ENCODE peak calls at places on chromosomes 11 and 22, in six cellular contexts. One of them, this sample, is unnamed.

GRCh38 chr11:8545698-8546366 is 48.2 kb downstream of the STK33 start:
- DNase-seq in HFF-Myc: no peak
- DNase-seq in fibroblast of villous mesenchyme: no peak
- DNase-seq in neural crest cell: no peak
- DNase-seq in osteoblast: no peak
- DNase-seq in type B pancreatic cell: no peak
- DNase-seq in this sample: no peak

GRCh38 chr11:8786933-8787332 is 104.3 kb downstream of the RPL27A start:
- DNase-seq in HFF-Myc: no peak
- DNase-seq in fibroblast of villous mesenchyme: peak
- DNase-seq in neural crest cell: no peak
- DNase-seq in osteoblast: no peak
- DNase-seq in type B pancreatic cell: no peak
- DNase-seq in this sample: no peak

GRCh38 chr11:94835571-94835970 is 67.4 kb downstream of the AMOTL1 start:
- DNase-seq in HFF-Myc: no peak
- DNase-seq in fibroblast of villous mesenchyme: peak
- DNase-seq in neural crest cell: no peak
- DNase-seq in osteoblast: peak
- DNase-seq in type B pancreatic cell: no peak
- DNase-seq in this sample: no peak

GRCh38 chr22:26679003-26679629 is 21.7 kb downstream of the MIAT start:
- DNase-seq in HFF-Myc: peak
- DNase-seq in fibroblast of villous mesenchyme: peak
- DNase-seq in neural crest cell: peak
- DNase-seq in osteoblast: peak
- DNase-seq in type B pancreatic cell: peak
- DNase-seq in this sample: peak

GRCh38 chr22:18057568-18058209 is 20.1 kb upstream of the PEX26 start:
- DNase-seq in HFF-Myc: peak
- DNase-seq in fibroblast of villous mesenchyme: peak
- DNase-seq in neural crest cell: no peak
- DNase-seq in osteoblast: peak
- DNase-seq in type B pancreatic cell: no peak
- DNase-seq in this sample: no peak

GRCh38 chr11:48052183-48053040 is 72.1 kb downstream of the PTPRJ start:
- DNase-seq in HFF-Myc: no peak
- DNase-seq in fibroblast of villous mesenchyme: no peak
- DNase-seq in neural crest cell: no peak
- DNase-seq in osteoblast: peak
- DNase-seq in type B pancreatic cell: no peak
- DNase-seq in this sample: peak

GRCh38 chr11:115178705-115179104 is 325.5 kb downstream of the CADM1 start:
- DNase-seq in HFF-Myc: no peak
- DNase-seq in fibroblast of villous mesenchyme: no peak
- DNase-seq in neural crest cell: no peak
- DNase-seq in osteoblast: no peak
- DNase-seq in type B pancreatic cell: no peak
- DNase-seq in this sample: no peak

GRCh38 chr11:1573847-1574255 is 1.8 kb upstream of the DUSP8 start:
- DNase-seq in HFF-Myc: no peak
- DNase-seq in fibroblast of villous mesenchyme: no peak
- DNase-seq in neural crest cell: no peak
- DNase-seq in osteoblast: peak
- DNase-seq in type B pancreatic cell: no peak
- DNase-seq in this sample: no peak

GRCh38 chr11:114846040-114846791 is 167.9 kb downstream of the NXPE2 start:
- DNase-seq in HFF-Myc: no peak
- DNase-seq in fibroblast of villous mesenchyme: peak
- DNase-seq in neural crest cell: no peak
- DNase-seq in osteoblast: no peak
- DNase-seq in type B pancreatic cell: no peak
- DNase-seq in this sample: no peak

GRCh38 chr11:30585067-30585891 is 874 bp downstream of the MPPED2 start:
- DNase-seq in HFF-Myc: no peak
- DNase-seq in fibroblast of villous mesenchyme: no peak
- DNase-seq in neural crest cell: peak
- DNase-seq in osteoblast: peak
- DNase-seq in type B pancreatic cell: peak
- DNase-seq in this sample: peak

GRCh38 chr22:24583221-24583971 is 9.5 kb downstream of the LRRC75B start:
- DNase-seq in HFF-Myc: no peak
- DNase-seq in fibroblast of villous mesenchyme: peak
- DNase-seq in neural crest cell: no peak
- DNase-seq in osteoblast: peak
- DNase-seq in type B pancreatic cell: no peak
- DNase-seq in this sample: no peak

GRCh38 chr22:38271927-38272372 is 860 bp downstream of the TMEM184B start:
- DNase-seq in HFF-Myc: no peak
- DNase-seq in fibroblast of villous mesenchyme: no peak
- DNase-seq in neural crest cell: no peak
- DNase-seq in osteoblast: peak
- DNase-seq in type B pancreatic cell: no peak
- DNase-seq in this sample: no peak

GRCh38 chr11:70307176-70307575 is 36.7 kb downstream of the PPFIA1 start:
- DNase-seq in HFF-Myc: no peak
- DNase-seq in fibroblast of villous mesenchyme: peak
- DNase-seq in neural crest cell: no peak
- DNase-seq in osteoblast: peak
- DNase-seq in type B pancreatic cell: no peak
- DNase-seq in this sample: no peak

GRCh38 chr11:76524919-76525318 is 80.1 kb downstream of the EMSY start:
- DNase-seq in HFF-Myc: peak
- DNase-seq in fibroblast of villous mesenchyme: peak
- DNase-seq in neural crest cell: no peak
- DNase-seq in osteoblast: peak
- DNase-seq in type B pancreatic cell: no peak
- DNase-seq in this sample: no peak

GRCh38 chr22:16933924-16934282 is 74.1 kb downstream of the GAB4 start:
- DNase-seq in HFF-Myc: no peak
- DNase-seq in fibroblast of villous mesenchyme: no peak
- DNase-seq in neural crest cell: no peak
- DNase-seq in osteoblast: no peak
- DNase-seq in type B pancreatic cell: no peak
- DNase-seq in this sample: no peak

GRCh38 chr11:87351671-87352070 is 313.9 kb downstream of the TMEM135 start:
- DNase-seq in HFF-Myc: no peak
- DNase-seq in fibroblast of villous mesenchyme: no peak
- DNase-seq in neural crest cell: no peak
- DNase-seq in osteoblast: no peak
- DNase-seq in type B pancreatic cell: no peak
- DNase-seq in this sample: no peak

GRCh38 chr11:3920148-3920852 is 64.8 kb downstream of the STIM1 start:
- DNase-seq in HFF-Myc: peak
- DNase-seq in fibroblast of villous mesenchyme: peak
- DNase-seq in neural crest cell: no peak
- DNase-seq in osteoblast: no peak
- DNase-seq in type B pancreatic cell: no peak
- DNase-seq in this sample: peak

GRCh38 chr11:21260101-21260500 is 590.7 kb downstream of the NELL1 start:
- DNase-seq in HFF-Myc: no peak
- DNase-seq in fibroblast of villous mesenchyme: no peak
- DNase-seq in neural crest cell: no peak
- DNase-seq in osteoblast: no peak
- DNase-seq in type B pancreatic cell: no peak
- DNase-seq in this sample: no peak

GRCh38 chr11:121665211-121665838 is 212.6 kb upstream of the SORL1-AS1 start:
- DNase-seq in HFF-Myc: no peak
- DNase-seq in fibroblast of villous mesenchyme: no peak
- DNase-seq in neural crest cell: no peak
- DNase-seq in osteoblast: peak
- DNase-seq in type B pancreatic cell: no peak
- DNase-seq in this sample: no peak

GRCh38 chr11:17434108-17434507 is 42.5 kb downstream of the ABCC8 start:
- DNase-seq in HFF-Myc: no peak
- DNase-seq in fibroblast of villous mesenchyme: no peak
- DNase-seq in neural crest cell: no peak
- DNase-seq in osteoblast: no peak
- DNase-seq in type B pancreatic cell: no peak
- DNase-seq in this sample: no peak

GRCh38 chr11:89381094-89381493 is 110.1 kb downstream of the NOX4 start:
- DNase-seq in HFF-Myc: peak
- DNase-seq in fibroblast of villous mesenchyme: peak
- DNase-seq in neural crest cell: no peak
- DNase-seq in osteoblast: no peak
- DNase-seq in type B pancreatic cell: no peak
- DNase-seq in this sample: peak

GRCh38 chr11:26993965-26994446 is at the start of gene FIBIN:
- DNase-seq in HFF-Myc: no peak
- DNase-seq in fibroblast of villous mesenchyme: peak
- DNase-seq in neural crest cell: no peak
- DNase-seq in osteoblast: peak
- DNase-seq in type B pancreatic cell: no peak
- DNase-seq in this sample: no peak

GRCh38 chr22:31968022-31968421 is 23.7 kb downstream of the YWHAH start:
- DNase-seq in HFF-Myc: no peak
- DNase-seq in fibroblast of villous mesenchyme: no peak
- DNase-seq in neural crest cell: no peak
- DNase-seq in osteoblast: no peak
- DNase-seq in type B pancreatic cell: no peak
- DNase-seq in this sample: no peak

GRCh38 chr11:76234704-76235232 is 28.5 kb upstream of the WNT11 start:
- DNase-seq in HFF-Myc: no peak
- DNase-seq in fibroblast of villous mesenchyme: no peak
- DNase-seq in neural crest cell: no peak
- DNase-seq in osteoblast: peak
- DNase-seq in type B pancreatic cell: no peak
- DNase-seq in this sample: no peak

GRCh38 chr11:64296830-64297721 is 3.1 kb upstream of the CATSPERZ start:
- DNase-seq in HFF-Myc: no peak
- DNase-seq in fibroblast of villous mesenchyme: no peak
- DNase-seq in neural crest cell: no peak
- DNase-seq in osteoblast: peak
- DNase-seq in type B pancreatic cell: no peak
- DNase-seq in this sample: no peak

GRCh38 chr22:30038219-30038618 is 42.0 kb upstream of the HORMAD2 start:
- DNase-seq in HFF-Myc: peak
- DNase-seq in fibroblast of villous mesenchyme: peak
- DNase-seq in neural crest cell: no peak
- DNase-seq in osteoblast: peak
- DNase-seq in type B pancreatic cell: no peak
- DNase-seq in this sample: no peak

GRCh38 chr22:46176508-46177003 is 26.2 kb downstream of the PPARA start:
- DNase-seq in HFF-Myc: no peak
- DNase-seq in fibroblast of villous mesenchyme: no peak
- DNase-seq in neural crest cell: no peak
- DNase-seq in osteoblast: no peak
- DNase-seq in type B pancreatic cell: no peak
- DNase-seq in this sample: no peak

GRCh38 chr22:23913306-23913660 is 19.1 kb downstream of the MIF start:
- DNase-seq in HFF-Myc: no peak
- DNase-seq in fibroblast of villous mesenchyme: no peak
- DNase-seq in neural crest cell: no peak
- DNase-seq in osteoblast: no peak
- DNase-seq in type B pancreatic cell: no peak
- DNase-seq in this sample: peak

GRCh38 chr22:22890085-22890484 is 2.5 kb downstream of the IGLL5 start:
- DNase-seq in HFF-Myc: no peak
- DNase-seq in fibroblast of villous mesenchyme: no peak
- DNase-seq in neural crest cell: no peak
- DNase-seq in osteoblast: no peak
- DNase-seq in type B pancreatic cell: no peak
- DNase-seq in this sample: no peak
- TF ChIP-seq CTCF in HFF-Myc: no peak
- TF ChIP-seq CTCF in fibroblast of villous mesenchyme: no peak
- TF ChIP-seq CTCF in neural crest cell: no peak
- TF ChIP-seq CTCF in osteoblast: no peak
- TF ChIP-seq CTCF in type B pancreatic cell: no peak
- TF ChIP-seq CTCF in this sample: no peak

DNA sequence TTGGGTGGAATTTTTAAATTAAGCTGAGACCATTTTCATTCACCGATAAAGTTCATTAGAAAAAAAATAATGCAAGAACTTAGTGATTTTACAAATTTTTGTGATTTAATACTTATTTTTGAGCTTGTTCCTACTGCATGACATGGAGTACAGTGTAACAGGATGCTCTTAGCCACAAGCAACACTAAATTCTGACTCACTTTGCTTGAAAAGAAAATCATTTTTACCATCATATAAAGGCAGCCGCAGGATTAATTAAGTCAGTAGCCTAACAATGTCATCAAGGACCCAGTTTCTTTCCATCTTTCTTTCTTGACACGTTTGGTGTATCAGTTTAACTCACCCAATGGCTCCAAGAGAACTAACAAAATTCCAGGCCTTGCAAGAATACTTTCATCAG is 540.3 kb upstream of the LUZP2 start:
- DNase-seq in HFF-Myc: no peak
- DNase-seq in fibroblast of villous mesenchyme: no peak
- DNase-seq in neural crest cell: no peak
- DNase-seq in osteoblast: peak
- DNase-seq in type B pancreatic cell: no peak
- DNase-seq in this sample: no peak
- TF ChIP-seq CTCF in HFF-Myc: no peak
- TF ChIP-seq CTCF in fibroblast of villous mesenchyme: no peak
- TF ChIP-seq CTCF in neural crest cell: no peak
- TF ChIP-seq CTCF in osteoblast: no peak
- TF ChIP-seq CTCF in type B pancreatic cell: no peak
- TF ChIP-seq CTCF in this sample: no peak

GRCh38 chr22:49687786-49688515 is 139.7 kb downstream of the BRD1 start:
- DNase-seq in HFF-Myc: no peak
- DNase-seq in fibroblast of villous mesenchyme: no peak
- DNase-seq in neural crest cell: no peak
- DNase-seq in osteoblast: no peak
- DNase-seq in type B pancreatic cell: peak
- DNase-seq in this sample: no peak
- TF ChIP-seq CTCF in HFF-Myc: no peak
- TF ChIP-seq CTCF in fibroblast of villous mesenchyme: no peak
- TF ChIP-seq CTCF in neural crest cell: no peak
- TF ChIP-seq CTCF in osteoblast: no peak
- TF ChIP-seq CTCF in type B pancreatic cell: no peak
- TF ChIP-seq CTCF in this sample: no peak

DNA sequence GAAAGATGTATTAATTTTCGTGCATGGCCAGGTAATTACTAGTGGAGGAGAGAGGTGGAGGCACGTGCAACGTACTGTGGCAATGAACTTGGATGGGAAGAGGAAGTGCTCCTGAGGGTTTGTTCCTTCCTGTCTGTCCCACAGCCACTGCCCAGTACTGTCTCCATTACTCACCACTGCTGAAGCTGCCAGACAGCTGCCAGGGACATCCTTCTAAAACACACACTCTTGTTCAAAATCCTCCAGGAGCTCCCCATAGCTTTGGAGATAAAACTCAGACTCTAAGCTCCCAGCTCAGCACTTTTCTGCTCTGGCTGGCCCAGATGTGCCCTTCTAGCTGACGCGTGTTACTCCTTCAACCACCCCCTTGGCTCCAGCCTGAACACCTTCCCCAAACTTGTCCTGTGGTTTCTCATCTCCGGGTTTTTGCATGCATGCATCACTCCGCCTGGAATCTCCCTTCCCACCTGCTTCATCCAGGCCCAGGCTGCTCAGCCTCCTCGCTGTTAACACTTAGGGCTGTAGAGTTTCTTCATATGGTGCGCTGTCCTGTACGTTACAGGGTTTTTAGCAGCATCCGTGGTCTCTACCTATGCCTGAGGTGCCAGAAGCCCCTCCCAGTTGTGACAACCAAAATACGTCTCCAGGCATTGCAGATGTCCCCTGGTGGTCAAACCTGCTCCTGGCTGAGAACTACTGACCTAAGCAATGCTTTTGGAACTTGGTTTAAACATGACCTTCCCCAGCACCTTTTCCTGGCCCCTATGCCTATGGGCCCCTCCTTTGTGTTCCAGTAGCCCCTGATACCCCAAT is 69.5 kb downstream of the C11orf91 start:
- DNase-seq in HFF-Myc: no peak
- DNase-seq in fibroblast of villous mesenchyme: no peak
- DNase-seq in neural crest cell: no peak
- DNase-seq in osteoblast: no peak
- DNase-seq in type B pancreatic cell: no peak
- DNase-seq in this sample: no peak
- TF ChIP-seq CTCF in HFF-Myc: no peak
- TF ChIP-seq CTCF in fibroblast of villous mesenchyme: no peak
- TF ChIP-seq CTCF in neural crest cell: no peak
- TF ChIP-seq CTCF in osteoblast: peak
- TF ChIP-seq CTCF in type B pancreatic cell: no peak
- TF ChIP-seq CTCF in this sample: no peak

This sample was measured in activated CD8-positive, alpha-beta T cell treated with anti-CD3 and anti-CD28 coated beads for 36 hours.